ENCODE peak calls at places on chromosomes 7 and 10, in six cellular contexts. U is testis, X is astrocyte, H is pancreas, L is cardiac muscle cell, N is psoas muscle. M is an unnamed sample.

GRCh38 chr10:116892873-116893685 is 43.8 kb downstream of the ENO4 start:
- DNase-seq in L (peak; percentile 7), X (no peak), N (no peak), U (no peak), H (no peak), M (no peak)

GRCh38 chr10:127878474-127879055 is 14.2 kb downstream of the CLRN3 start:
- DNase-seq in X (no peak), U (no peak), N (no peak), H (no peak), L (no peak), M (no peak)

GRCh38 chr7:12719141-12719919 is 31.9 kb downstream of the ARL4A start:
- DNase-seq in X (peak; percentile 83), H (no peak), U (no peak), N (no peak), L (peak; percentile 74), M (no peak)

GRCh38 chr10:42623929-42624328 is 14.4 kb downstream of the ZNF33B start:
- DNase-seq in H (no peak), N (no peak), L (no peak), U (no peak), X (no peak), M (no peak)

GRCh38 chr7:115249080-115249479 is 327.2 kb downstream of the MDFIC start:
- DNase-seq in N (no peak), H (no peak), L (peak; percentile 11), U (no peak), X (no peak), M (no peak)

GRCh38 chr10:73576178-73576889 is 14.8 kb downstream of the USP54 start:
- DNase-seq in L (peak; percentile 93), U (peak; percentile 62), X (peak; percentile 83), H (no peak), N (no peak), M (no peak)

GRCh38 chr10:18665815-18666558 is 6.8 kb downstream of the ARL5B start:
- DNase-seq in U (no peak), X (peak; percentile 35), N (no peak), L (no peak), H (no peak), M (no peak)

GRCh38 chr10:17984056-17984455 is 32.3 kb downstream of the SLC39A12 start:
- DNase-seq in H (no peak), U (no peak), N (no peak), X (peak; percentile 80), L (peak; percentile 40), M (no peak)

GRCh38 chr10:70551971-70552422 is 50.5 kb downstream of the PRF1 start:
- DNase-seq in N (no peak), U (no peak), X (peak; percentile 87), L (peak; percentile 94), H (no peak), M (peak; percentile 84)

GRCh38 chr10:31864834-31865518 is 63.7 kb downstream of the ARHGAP12 start:
- DNase-seq in H (no peak), L (peak; percentile 15), N (no peak), U (no peak), X (no peak), M (no peak)

GRCh38 chr10:60351191-60351853 is 38.4 kb downstream of the ANK3 start:
- DNase-seq in U (no peak), H (no peak), N (no peak), X (peak; percentile 10), L (no peak), M (no peak)

GRCh38 chr7:55086413-55087201 is 67.8 kb downstream of the EGFR start:
- DNase-seq in X (peak; percentile 88), H (no peak), U (no peak), N (no peak), L (peak; percentile 83), M (no peak)

GRCh38 chr7:48176356-48176893 is 5.2 kb downstream of the ABCA13 start:
- DNase-seq in N (no peak), L (no peak), H (no peak), U (no peak), X (no peak), M (no peak)

GRCh38 chr7:157904866-157905215 is 568.0 kb downstream of the DNAJB6 start:
- DNase-seq in L (no peak), H (no peak), U (no peak), N (no peak), X (no peak), M (no peak)

GRCh38 chr7:40717242-40717641 is 582.4 kb downstream of the SUGCT start:
- DNase-seq in X (peak; percentile 55), N (peak; percentile 64), U (peak; percentile 62), H (peak; percentile 87), L (peak; percentile 91), M (peak; percentile 66)

GRCh38 chr10:45377858-45378257 is 3.8 kb downstream of the ALOX5 start:
- DNase-seq in U (no peak), N (no peak), X (no peak), H (no peak), L (no peak), M (no peak)

GRCh38 chr7:34596887-34597286 is 61.1 kb upstream of the NPSR1 start:
- DNase-seq in U (peak; percentile 25), H (no peak), X (no peak), L (peak; percentile 34), N (no peak), M (no peak)

GRCh38 chr7:110856704-110857103 is 234.2 kb upstream of the LRRN3 start:
- DNase-seq in X (no peak), L (no peak), H (no peak), N (no peak), U (no peak), M (no peak)

GRCh38 chr7:105876964-105877601 is 684 bp upstream of the ATXN7L1 start:
- DNase-seq in U (peak; percentile 44), N (peak; percentile 39), X (peak; percentile 18), L (peak; percentile 62), H (peak; percentile 57), M (no peak)

GRCh38 chr7:32416846-32417245 is 73.3 kb downstream of the LSM5 start:
- DNase-seq in U (no peak), X (no peak), H (no peak), N (no peak), L (no peak), M (no peak)

GRCh38 chr7:83162402-83163256 is at the start of gene PCLO:
- DNase-seq in X (peak; percentile 56), L (peak; percentile 42), U (peak; percentile 92), N (peak; percentile 44), H (peak; percentile 92), M (no peak)

GRCh38 chr7:139965942-139966628 is 96.7 kb downstream of the PARP12 start:
- DNase-seq in N (no peak), X (no peak), U (no peak), L (no peak), H (no peak), M (no peak)

GRCh38 chr7:31553636-31554035 is 39.7 kb downstream of the ITPRID1 start:
- DNase-seq in U (no peak), L (no peak), X (no peak), H (no peak), N (no peak), M (no peak)

GRCh38 chr10:110274072-110274627 is 30.6 kb downstream of the SMNDC1 start:
- DNase-seq in L (no peak), H (no peak), X (no peak), U (no peak), N (no peak), M (no peak)
- H3K4me1 ChIP-seq in L (peaks cover 39% of the 10 kb centered on the region), H (peaks cover 9% of the 10 kb centered on the region), X (peaks cover 2% of the 10 kb centered on the region), U (peaks cover 35% of the 10 kb centered on the region), N (peaks cover 73% of the 10 kb centered on the region), M (no peaks in the 10 kb centered on the region)

DNA sequence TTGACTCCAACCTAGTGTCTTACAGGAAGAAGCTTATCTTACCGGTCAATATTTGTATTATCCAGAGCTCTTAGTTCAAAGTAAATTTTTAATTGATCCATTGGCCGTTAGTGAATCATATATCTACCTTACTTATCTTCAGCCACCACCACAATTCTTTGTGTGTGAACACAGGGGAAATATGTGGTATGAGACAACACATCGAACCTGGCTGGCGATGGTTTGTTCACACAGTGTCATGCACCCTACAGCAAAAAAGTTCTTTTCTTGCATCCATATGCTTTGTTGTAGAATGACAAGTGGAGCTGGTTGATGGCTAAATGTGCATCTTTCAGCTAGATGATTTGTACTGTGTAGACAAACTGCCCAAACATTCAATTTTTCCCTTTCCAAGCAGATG is 65.8 kb downstream of the ARID5B start:
- DNase-seq in H (no peak), X (no peak), L (no peak), N (no peak), U (no peak), M (no peak)
- H3K36me3 ChIP-seq in H (no peaks in the 10 kb centered on the region), X (peaks cover 4% of the 10 kb centered on the region), L (no peaks in the 10 kb centered on the region), N (no peaks in the 10 kb centered on the region), U (no peaks in the 10 kb centered on the region), M (no peaks in the 10 kb centered on the region)

GRCh38 chr10:13774303-13774893 is 187.6 kb downstream of the PRPF18 start:
- DNase-seq in X (no peak), H (no peak), N (no peak), U (no peak), L (no peak), M (no peak)

GRCh38 chr10:13771992-13772391 is 185.2 kb downstream of the PRPF18 start:
- DNase-seq in U (no peak), L (no peak), X (no peak), N (no peak), H (no peak), M (no peak)

GRCh38 chr10:13775786-13776780 is 189.3 kb downstream of the PRPF18 start:
- DNase-seq in H (no peak), X (peak; percentile 92), U (no peak), N (no peak), L (peak; percentile 83), M (no peak)

GRCh38 chr10:13773043-13773442 is 186.3 kb downstream of the PRPF18 start:
- DNase-seq in N (no peak), L (no peak), X (no peak), U (no peak), H (no peak), M (no peak)

DNA sequence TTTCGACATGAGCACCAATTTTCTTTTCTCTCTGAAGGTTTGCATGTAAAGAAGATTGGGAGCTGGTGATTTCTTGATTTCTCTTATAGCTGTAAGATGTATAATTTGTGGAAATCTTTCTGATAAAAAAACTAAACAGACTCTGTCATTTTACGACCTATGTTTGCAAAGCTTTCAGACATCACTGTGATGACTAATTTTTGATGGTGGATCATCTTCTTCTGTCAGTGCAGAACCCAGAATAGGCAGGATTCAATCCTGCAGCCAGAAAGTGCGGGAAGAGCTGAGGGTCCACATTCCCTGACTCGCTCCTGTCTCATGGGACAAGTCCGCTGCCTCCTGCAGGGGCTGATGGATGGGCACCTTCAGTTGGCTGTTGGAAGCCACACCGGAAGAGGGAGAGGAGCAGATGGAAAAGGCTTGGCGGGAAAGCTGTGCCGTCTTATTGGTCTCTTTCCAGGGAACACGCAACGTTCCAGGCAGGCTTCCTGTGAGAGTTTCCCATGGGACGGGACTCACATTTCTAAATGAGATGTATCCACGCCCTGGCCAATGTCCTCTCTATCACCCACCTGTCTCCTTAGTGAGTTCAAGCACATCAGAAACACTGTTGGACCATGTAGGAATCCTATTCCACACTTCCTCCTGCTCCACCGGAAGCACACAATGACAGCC is 186.9 kb downstream of the PRPF18 start:
- DNase-seq in H (no peak), U (no peak), X (no peak), L (no peak), N (peak; percentile 20), M (no peak)
- H3K4me1 ChIP-seq in H (no peaks in the 10 kb centered on the region), U (no peaks in the 10 kb centered on the region), X (peaks cover 22% of the 10 kb centered on the region), L (no peaks in the 10 kb centered on the region), N (no peaks in the 10 kb centered on the region), M (peaks cover 9% of the 10 kb centered on the region)

DNA sequence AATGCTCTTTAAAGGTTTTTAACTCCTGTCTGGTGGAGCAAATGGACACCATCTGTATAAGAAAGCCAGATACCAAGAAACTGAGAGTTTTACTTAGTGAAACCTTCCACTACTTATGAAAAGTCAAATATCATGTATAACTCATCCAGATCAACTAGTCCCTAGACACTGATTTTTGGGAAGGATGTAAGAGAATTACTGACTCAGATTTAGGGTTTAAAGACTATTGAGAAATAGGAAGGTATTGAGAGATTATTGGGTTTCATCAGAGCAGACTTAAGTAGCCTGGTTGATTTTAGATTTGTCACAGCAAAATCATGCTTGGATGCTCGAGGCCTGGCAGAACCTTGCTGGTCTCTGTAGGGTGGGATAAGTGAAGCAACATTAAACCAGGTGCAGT is 3.1 kb downstream of the CSTF2T start:
- DNase-seq in H (no peak), N (no peak), U (no peak), L (no peak), X (no peak), M (no peak)
- H3K36me3 ChIP-seq in H (no peaks in the 10 kb centered on the region), N (no peaks in the 10 kb centered on the region), U (no peaks in the 10 kb centered on the region), L (no peaks in the 10 kb centered on the region), X (no peaks in the 10 kb centered on the region), M (no peaks in the 10 kb centered on the region)

M was measured in right atrium auricular region.